ENCODE peak calls at places on chromosomes 2 and 18, in seven cellular contexts. One of them, this sample, is unnamed.

GRCh38 chr2:138182913-138183312 is 218.6 kb downstream of the HNMT start:
- DNase-seq in H1: no peak
- DNase-seq in H9: no peak
- DNase-seq in neuronal stem cell: no peak
- DNase-seq in mesenchymal stem cell: no peak
- DNase-seq in IMR-90: no peak
- DNase-seq in trophoblast cell: no peak
- DNase-seq in this sample: no peak

GRCh38 chr2:41647468-41648042 is 400.3 kb upstream of the PKDCC start:
- DNase-seq in H1: no peak
- DNase-seq in H9: no peak
- DNase-seq in neuronal stem cell: no peak
- DNase-seq in mesenchymal stem cell: no peak
- DNase-seq in IMR-90: no peak
- DNase-seq in trophoblast cell: no peak
- DNase-seq in this sample: no peak

GRCh38 chr2:220585241-220585640 is 957.8 kb downstream of the SLC4A3 start:
- DNase-seq in H1: no peak
- DNase-seq in H9: no peak
- DNase-seq in neuronal stem cell: no peak
- DNase-seq in mesenchymal stem cell: no peak
- DNase-seq in IMR-90: peak
- DNase-seq in trophoblast cell: peak
- DNase-seq in this sample: no peak

GRCh38 chr2:144548088-144548487 is 28.2 kb upstream of the ZEB2 start:
- DNase-seq in H1: no peak
- DNase-seq in H9: no peak
- DNase-seq in neuronal stem cell: no peak
- DNase-seq in mesenchymal stem cell: no peak
- DNase-seq in IMR-90: no peak
- DNase-seq in trophoblast cell: no peak
- DNase-seq in this sample: no peak

GRCh38 chr2:224958466-224958857 is 83.8 kb downstream of the DOCK10 start:
- DNase-seq in H1: no peak
- DNase-seq in H9: no peak
- DNase-seq in neuronal stem cell: no peak
- DNase-seq in mesenchymal stem cell: no peak
- DNase-seq in IMR-90: peak
- DNase-seq in trophoblast cell: no peak
- DNase-seq in this sample: no peak

GRCh38 chr2:230564805-230565779 is 147.6 kb upstream of the CAB39 start:
- DNase-seq in H1: no peak
- DNase-seq in H9: no peak
- DNase-seq in neuronal stem cell: no peak
- DNase-seq in mesenchymal stem cell: no peak
- DNase-seq in IMR-90: peak
- DNase-seq in trophoblast cell: no peak
- DNase-seq in this sample: no peak

GRCh38 chr2:96949701-96950350 is 36.6 kb downstream of the FAM178B start:
- DNase-seq in H1: no peak
- DNase-seq in H9: no peak
- DNase-seq in neuronal stem cell: no peak
- DNase-seq in mesenchymal stem cell: no peak
- DNase-seq in IMR-90: no peak
- DNase-seq in trophoblast cell: no peak
- DNase-seq in this sample: no peak

GRCh38 chr2:191610749-191611148 is 67.2 kb upstream of the NABP1 start:
- DNase-seq in H1: no peak
- DNase-seq in H9: no peak
- DNase-seq in neuronal stem cell: no peak
- DNase-seq in mesenchymal stem cell: no peak
- DNase-seq in IMR-90: no peak
- DNase-seq in trophoblast cell: no peak
- DNase-seq in this sample: no peak

GRCh38 chr2:225282858-225283693 is 116.4 kb upstream of the NYAP2 start:
- DNase-seq in H1: peak
- DNase-seq in H9: peak
- DNase-seq in neuronal stem cell: peak
- DNase-seq in mesenchymal stem cell: peak
- DNase-seq in IMR-90: peak
- DNase-seq in trophoblast cell: no peak
- DNase-seq in this sample: peak

GRCh38 chr2:145158051-145158586 is 638.2 kb upstream of the ZEB2 start:
- DNase-seq in H1: no peak
- DNase-seq in H9: no peak
- DNase-seq in neuronal stem cell: no peak
- DNase-seq in mesenchymal stem cell: peak
- DNase-seq in IMR-90: peak
- DNase-seq in trophoblast cell: peak
- DNase-seq in this sample: peak

GRCh38 chr2:146806295-146807005 is 1038.4 kb upstream of the ACVR2A start:
- DNase-seq in H1: no peak
- DNase-seq in H9: no peak
- DNase-seq in neuronal stem cell: no peak
- DNase-seq in mesenchymal stem cell: no peak
- DNase-seq in IMR-90: peak
- DNase-seq in trophoblast cell: no peak
- DNase-seq in this sample: no peak

GRCh38 chr2:238946586-238947242 is 98.8 kb downstream of the TWIST2 start:
- DNase-seq in H1: no peak
- DNase-seq in H9: peak
- DNase-seq in neuronal stem cell: no peak
- DNase-seq in mesenchymal stem cell: no peak
- DNase-seq in IMR-90: no peak
- DNase-seq in trophoblast cell: no peak
- DNase-seq in this sample: no peak

GRCh38 chr2:1483551-1483950 is 70.3 kb downstream of the TPO start:
- DNase-seq in H1: no peak
- DNase-seq in H9: no peak
- DNase-seq in neuronal stem cell: no peak
- DNase-seq in mesenchymal stem cell: no peak
- DNase-seq in IMR-90: no peak
- DNase-seq in trophoblast cell: no peak
- DNase-seq in this sample: no peak

GRCh38 chr2:174027956-174028355 is 62.8 kb upstream of the SP3 start:
- DNase-seq in H1: no peak
- DNase-seq in H9: no peak
- DNase-seq in neuronal stem cell: no peak
- DNase-seq in mesenchymal stem cell: peak
- DNase-seq in IMR-90: no peak
- DNase-seq in trophoblast cell: no peak
- DNase-seq in this sample: no peak

GRCh38 chr18:44507729-44508325 is 172.9 kb upstream of the SETBP1 start:
- DNase-seq in H1: no peak
- DNase-seq in H9: no peak
- DNase-seq in neuronal stem cell: no peak
- DNase-seq in mesenchymal stem cell: no peak
- DNase-seq in IMR-90: no peak
- DNase-seq in trophoblast cell: peak
- DNase-seq in this sample: no peak

GRCh38 chr2:235946590-235946989 is 221.6 kb downstream of the GBX2 start:
- DNase-seq in H1: no peak
- DNase-seq in H9: no peak
- DNase-seq in neuronal stem cell: no peak
- DNase-seq in mesenchymal stem cell: no peak
- DNase-seq in IMR-90: no peak
- DNase-seq in trophoblast cell: no peak
- DNase-seq in this sample: no peak

GRCh38 chr18:6520901-6521300 is 106.2 kb upstream of the L3MBTL4 start:
- DNase-seq in H1: no peak
- DNase-seq in H9: no peak
- DNase-seq in neuronal stem cell: no peak
- DNase-seq in mesenchymal stem cell: no peak
- DNase-seq in IMR-90: no peak
- DNase-seq in trophoblast cell: no peak
- DNase-seq in this sample: no peak

GRCh38 chr18:78659057-78659456 is 320.6 kb upstream of the SALL3 start:
- DNase-seq in H1: no peak
- DNase-seq in H9: no peak
- DNase-seq in neuronal stem cell: no peak
- DNase-seq in mesenchymal stem cell: no peak
- DNase-seq in IMR-90: no peak
- DNase-seq in trophoblast cell: no peak
- DNase-seq in this sample: no peak

GRCh38 chr2:233413529-233414272 is 59.4 kb downstream of the DGKD start:
- DNase-seq in H1: no peak
- DNase-seq in H9: no peak
- DNase-seq in neuronal stem cell: no peak
- DNase-seq in mesenchymal stem cell: peak
- DNase-seq in IMR-90: peak
- DNase-seq in trophoblast cell: no peak
- DNase-seq in this sample: no peak

GRCh38 chr2:74002515-74003391 is 18.0 kb downstream of the TET3 start:
- DNase-seq in H1: no peak
- DNase-seq in H9: peak
- DNase-seq in neuronal stem cell: peak
- DNase-seq in mesenchymal stem cell: peak
- DNase-seq in IMR-90: peak
- DNase-seq in trophoblast cell: peak
- DNase-seq in this sample: peak

GRCh38 chr2:29487967-29488550 is 372.8 kb downstream of the CLIP4 start:
- DNase-seq in H1: no peak
- DNase-seq in H9: no peak
- DNase-seq in neuronal stem cell: no peak
- DNase-seq in mesenchymal stem cell: no peak
- DNase-seq in IMR-90: peak
- DNase-seq in trophoblast cell: no peak
- DNase-seq in this sample: no peak

GRCh38 chr18:23540867-23541266 is 37.6 kb downstream of the RMC1 start:
- DNase-seq in H1: no peak
- DNase-seq in H9: no peak
- DNase-seq in neuronal stem cell: no peak
- DNase-seq in mesenchymal stem cell: peak
- DNase-seq in IMR-90: peak
- DNase-seq in trophoblast cell: peak
- DNase-seq in this sample: no peak

GRCh38 chr2:9998916-9999654 is 44.3 kb upstream of the KLF11 start:
- DNase-seq in H1: no peak
- DNase-seq in H9: no peak
- DNase-seq in neuronal stem cell: no peak
- DNase-seq in mesenchymal stem cell: no peak
- DNase-seq in IMR-90: no peak
- DNase-seq in trophoblast cell: no peak
- DNase-seq in this sample: no peak

GRCh38 chr18:41038071-41038470 is 917.0 kb upstream of the PIK3C3 start:
- DNase-seq in H1: no peak
- DNase-seq in H9: no peak
- DNase-seq in neuronal stem cell: no peak
- DNase-seq in mesenchymal stem cell: peak
- DNase-seq in IMR-90: peak
- DNase-seq in trophoblast cell: no peak
- DNase-seq in this sample: no peak

DNA sequence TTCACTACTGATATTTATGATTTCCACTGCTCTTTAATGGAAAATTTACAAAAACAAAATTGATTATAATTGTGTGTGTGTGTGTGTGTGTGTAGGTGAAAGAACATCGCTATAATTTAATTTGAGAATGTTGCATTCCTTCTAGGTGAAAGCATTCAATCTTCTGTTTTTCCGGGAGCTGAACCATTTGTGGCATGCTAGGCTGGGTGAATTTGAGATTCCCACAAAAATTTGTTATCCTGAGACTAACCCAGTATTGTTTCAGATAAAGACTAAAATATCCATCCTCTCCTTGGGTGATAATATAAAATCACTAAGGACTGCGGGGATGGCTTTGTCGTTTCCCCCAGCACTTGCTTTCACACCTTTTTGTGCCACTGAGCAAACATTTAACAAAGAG is 911.2 kb upstream of the PIK3C3 start:
- DNase-seq in H1: no peak
- DNase-seq in H9: no peak
- DNase-seq in neuronal stem cell: no peak
- DNase-seq in mesenchymal stem cell: no peak
- DNase-seq in IMR-90: no peak
- DNase-seq in trophoblast cell: no peak
- DNase-seq in this sample: no peak
- H3K4ac ChIP-seq in H1: no peak
- H3K4ac ChIP-seq in H9: no peak
- H3K4ac ChIP-seq in neuronal stem cell: no peak
- H3K4ac ChIP-seq in mesenchymal stem cell: no peak
- H3K4ac ChIP-seq in IMR-90: no peak
- H3K4ac ChIP-seq in trophoblast cell: no peak
- H3K4ac ChIP-seq in this sample: no peak

GRCh38 chr2:106117347-106117746 is 76.8 kb downstream of the UXS1 start:
- DNase-seq in H1: no peak
- DNase-seq in H9: no peak
- DNase-seq in neuronal stem cell: no peak
- DNase-seq in mesenchymal stem cell: no peak
- DNase-seq in IMR-90: no peak
- DNase-seq in trophoblast cell: no peak
- DNase-seq in this sample: no peak
- H3K4ac ChIP-seq in H1: no peak
- H3K4ac ChIP-seq in H9: no peak
- H3K4ac ChIP-seq in neuronal stem cell: no peak
- H3K4ac ChIP-seq in mesenchymal stem cell: no peak
- H3K4ac ChIP-seq in IMR-90: no peak
- H3K4ac ChIP-seq in trophoblast cell: no peak
- H3K4ac ChIP-seq in this sample: no peak

DNA sequence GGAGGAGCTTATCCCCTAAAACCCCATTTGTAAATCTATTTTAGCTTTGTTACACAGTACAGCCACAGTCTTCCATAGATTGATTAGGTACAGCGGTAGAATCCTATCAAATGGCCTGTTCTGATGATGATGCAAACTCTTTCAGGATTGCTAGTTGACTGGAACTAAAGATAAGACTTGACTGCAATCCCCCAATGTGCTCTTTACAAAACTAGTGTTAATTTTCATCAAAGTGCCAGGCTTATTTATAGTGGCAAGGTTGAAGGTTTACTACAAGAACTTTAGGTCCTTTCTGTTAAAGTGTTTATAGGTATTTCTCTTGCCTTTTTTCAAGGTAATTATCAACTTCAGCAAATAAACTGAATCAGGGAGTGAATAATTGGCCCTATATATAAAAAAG is 9.0 kb upstream of the OTX1 start:
- DNase-seq in H1: no peak
- DNase-seq in H9: no peak
- DNase-seq in neuronal stem cell: no peak
- DNase-seq in mesenchymal stem cell: no peak
- DNase-seq in IMR-90: no peak
- DNase-seq in trophoblast cell: no peak
- DNase-seq in this sample: peak
- H3K4ac ChIP-seq in H1: no peak
- H3K4ac ChIP-seq in H9: no peak
- H3K4ac ChIP-seq in neuronal stem cell: no peak
- H3K4ac ChIP-seq in mesenchymal stem cell: no peak
- H3K4ac ChIP-seq in IMR-90: no peak
- H3K4ac ChIP-seq in trophoblast cell: no peak
- H3K4ac ChIP-seq in this sample: no peak

DNA sequence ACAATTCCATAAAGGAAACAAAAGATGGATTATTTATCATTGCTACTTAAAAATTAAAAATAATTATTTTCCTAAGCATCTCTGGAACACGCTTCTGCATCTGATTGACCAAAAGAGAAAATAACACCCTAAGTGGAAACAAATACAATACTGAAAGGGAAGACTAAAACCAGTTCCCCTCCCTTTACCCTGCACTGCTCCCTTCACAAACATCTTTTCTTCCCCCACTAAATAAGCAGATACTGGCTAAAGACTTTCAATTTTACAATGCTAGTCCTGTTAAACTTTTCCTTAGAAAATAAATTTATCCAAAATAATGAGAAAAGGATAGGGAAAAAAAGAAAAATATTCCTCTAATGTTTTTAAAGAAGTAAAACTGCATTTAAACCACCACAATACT is 4.3 kb downstream of the NCKAP1 start:
- DNase-seq in H1: no peak
- DNase-seq in H9: no peak
- DNase-seq in neuronal stem cell: no peak
- DNase-seq in mesenchymal stem cell: no peak
- DNase-seq in IMR-90: no peak
- DNase-seq in trophoblast cell: no peak
- DNase-seq in this sample: no peak
- H3K4ac ChIP-seq in H1: no peak
- H3K4ac ChIP-seq in H9: no peak
- H3K4ac ChIP-seq in neuronal stem cell: no peak
- H3K4ac ChIP-seq in mesenchymal stem cell: no peak
- H3K4ac ChIP-seq in IMR-90: no peak
- H3K4ac ChIP-seq in trophoblast cell: no peak
- H3K4ac ChIP-seq in this sample: no peak

This sample was measured in mesendoderm.